ENCODE peak calls at places on chromosomes 1 and 21, in eight cellular contexts. One of them, this sample, is unnamed.
A peak's percentile ranks its signal among the peaks of the same experiment; 100 is the strongest.

GRCh38 chr1:42777860-42778259 is 6.9 kb upstream of the TMEM269 start:
- DNase-seq in left lung: no peak
- DNase-seq in fibroblast of lung: peak; percentile 58
- DNase-seq in prostate gland: no peak
- DNase-seq in right cardiac atrium: no peak
- DNase-seq in pancreas: no peak
- DNase-seq in GM23248: peak; percentile 65
- DNase-seq in A673: peak; percentile 59
- DNase-seq in this sample: peak; percentile 74

GRCh38 chr1:222252788-222253187 is 295.1 kb downstream of the HHIPL2 start:
- DNase-seq in left lung: no peak
- DNase-seq in fibroblast of lung: no peak
- DNase-seq in prostate gland: no peak
- DNase-seq in right cardiac atrium: no peak
- DNase-seq in pancreas: no peak
- DNase-seq in GM23248: no peak
- DNase-seq in A673: no peak
- DNase-seq in this sample: no peak

GRCh38 chr1:78043436-78043835 is 2.3 kb upstream of the GIPC2 start:
- DNase-seq in left lung: no peak
- DNase-seq in fibroblast of lung: no peak
- DNase-seq in prostate gland: no peak
- DNase-seq in right cardiac atrium: no peak
- DNase-seq in pancreas: no peak
- DNase-seq in GM23248: no peak
- DNase-seq in A673: no peak
- DNase-seq in this sample: peak; percentile 60

GRCh38 chr1:1603671-1604373 is 3.9 kb upstream of the FNDC10 start:
- DNase-seq in left lung: no peak
- DNase-seq in fibroblast of lung: no peak
- DNase-seq in prostate gland: no peak
- DNase-seq in right cardiac atrium: no peak
- DNase-seq in pancreas: no peak
- DNase-seq in GM23248: no peak
- DNase-seq in A673: no peak
- DNase-seq in this sample: peak; percentile 48

GRCh38 chr1:7046314-7046713 is 261.1 kb downstream of the CAMTA1 start:
- DNase-seq in left lung: peak; percentile 39
- DNase-seq in fibroblast of lung: peak; percentile 55
- DNase-seq in prostate gland: no peak
- DNase-seq in right cardiac atrium: no peak
- DNase-seq in pancreas: no peak
- DNase-seq in GM23248: peak; percentile 72
- DNase-seq in A673: peak; percentile 42
- DNase-seq in this sample: peak; percentile 81

GRCh38 chr1:23578311-23578996 is 19.2 kb upstream of the ID3 start:
- DNase-seq in left lung: no peak
- DNase-seq in fibroblast of lung: no peak
- DNase-seq in prostate gland: no peak
- DNase-seq in right cardiac atrium: no peak
- DNase-seq in pancreas: no peak
- DNase-seq in GM23248: no peak
- DNase-seq in A673: no peak
- DNase-seq in this sample: no peak

GRCh38 chr1:226308166-226308722 is 720 bp downstream of the LIN9 start:
- DNase-seq in left lung: peak; percentile 35
- DNase-seq in fibroblast of lung: no peak
- DNase-seq in prostate gland: peak; percentile 9
- DNase-seq in right cardiac atrium: no peak
- DNase-seq in pancreas: peak; percentile 31
- DNase-seq in GM23248: no peak
- DNase-seq in A673: peak; percentile 9
- DNase-seq in this sample: peak; percentile 55

GRCh38 chr1:21090460-21090859 is 86.2 kb downstream of the EIF4G3 start:
- DNase-seq in left lung: no peak
- DNase-seq in fibroblast of lung: peak; percentile 45
- DNase-seq in prostate gland: no peak
- DNase-seq in right cardiac atrium: no peak
- DNase-seq in pancreas: no peak
- DNase-seq in GM23248: peak; percentile 16
- DNase-seq in A673: no peak
- DNase-seq in this sample: no peak

GRCh38 chr1:85115933-85116332 is 67.6 kb upstream of the MCOLN3 start:
- DNase-seq in left lung: no peak
- DNase-seq in fibroblast of lung: no peak
- DNase-seq in prostate gland: no peak
- DNase-seq in right cardiac atrium: no peak
- DNase-seq in pancreas: no peak
- DNase-seq in GM23248: no peak
- DNase-seq in A673: no peak
- DNase-seq in this sample: no peak

GRCh38 chr1:156936721-156937220 is 16.3 kb downstream of the LRRC71 start:
- DNase-seq in left lung: no peak
- DNase-seq in fibroblast of lung: no peak
- DNase-seq in prostate gland: no peak
- DNase-seq in right cardiac atrium: no peak
- DNase-seq in pancreas: no peak
- DNase-seq in GM23248: peak; percentile 17
- DNase-seq in A673: no peak
- DNase-seq in this sample: no peak

GRCh38 chr1:10685851-10686403 is 110.5 kb downstream of the CASZ1 start:
- DNase-seq in left lung: no peak
- DNase-seq in fibroblast of lung: peak; percentile 21
- DNase-seq in prostate gland: no peak
- DNase-seq in right cardiac atrium: no peak
- DNase-seq in pancreas: peak; percentile 67
- DNase-seq in GM23248: peak; percentile 30
- DNase-seq in A673: no peak
- DNase-seq in this sample: peak; percentile 78

GRCh38 chr21:41564871-41565281 is 56.9 kb upstream of the TMPRSS2 start:
- DNase-seq in left lung: no peak
- DNase-seq in fibroblast of lung: no peak
- DNase-seq in prostate gland: no peak
- DNase-seq in right cardiac atrium: no peak
- DNase-seq in pancreas: peak; percentile 48
- DNase-seq in GM23248: peak; percentile 91
- DNase-seq in A673: no peak
- DNase-seq in this sample: no peak

GRCh38 chr1:54278941-54279422 is 79.0 kb downstream of the MRPL37 start:
- DNase-seq in left lung: no peak
- DNase-seq in fibroblast of lung: peak; percentile 28
- DNase-seq in prostate gland: no peak
- DNase-seq in right cardiac atrium: peak; percentile 36
- DNase-seq in pancreas: peak; percentile 44
- DNase-seq in GM23248: peak; percentile 34
- DNase-seq in A673: no peak
- DNase-seq in this sample: no peak

GRCh38 chr21:42317341-42317741 is 2.1 kb upstream of the TFF3 start:
- DNase-seq in left lung: no peak
- DNase-seq in fibroblast of lung: no peak
- DNase-seq in prostate gland: no peak
- DNase-seq in right cardiac atrium: no peak
- DNase-seq in pancreas: no peak
- DNase-seq in GM23248: no peak
- DNase-seq in A673: no peak
- DNase-seq in this sample: no peak

GRCh38 chr1:73593379-73593778 is 604.6 kb downstream of the LRRIQ3 start:
- DNase-seq in left lung: peak; percentile 42
- DNase-seq in fibroblast of lung: peak; percentile 13
- DNase-seq in prostate gland: peak; percentile 72
- DNase-seq in right cardiac atrium: no peak
- DNase-seq in pancreas: peak; percentile 15
- DNase-seq in GM23248: peak; percentile 5
- DNase-seq in A673: peak; percentile 54
- DNase-seq in this sample: peak; percentile 18

GRCh38 chr1:205680073-205680851 is at the start of gene SLC45A3:
- DNase-seq in left lung: no peak
- DNase-seq in fibroblast of lung: no peak
- DNase-seq in prostate gland: peak; percentile 63
- DNase-seq in right cardiac atrium: peak; percentile 82
- DNase-seq in pancreas: no peak
- DNase-seq in GM23248: peak; percentile 67
- DNase-seq in A673: peak; percentile 66
- DNase-seq in this sample: peak; percentile 73

GRCh38 chr21:43740497-43741156 is 21.7 kb downstream of the PDXK start:
- DNase-seq in left lung: no peak
- DNase-seq in fibroblast of lung: no peak
- DNase-seq in prostate gland: peak; percentile 77
- DNase-seq in right cardiac atrium: no peak
- DNase-seq in pancreas: no peak
- DNase-seq in GM23248: peak; percentile 53
- DNase-seq in A673: peak; percentile 42
- DNase-seq in this sample: no peak

GRCh38 chr1:198155253-198155652 is 1.5 kb upstream of the NEK7 start:
- DNase-seq in left lung: no peak
- DNase-seq in fibroblast of lung: peak; percentile 67
- DNase-seq in prostate gland: no peak
- DNase-seq in right cardiac atrium: no peak
- DNase-seq in pancreas: no peak
- DNase-seq in GM23248: peak; percentile 74
- DNase-seq in A673: peak; percentile 53
- DNase-seq in this sample: no peak

GRCh38 chr1:104132386-104132973 is 382.8 kb downstream of the AMY1C start:
- DNase-seq in left lung: no peak
- DNase-seq in fibroblast of lung: peak; percentile 43
- DNase-seq in prostate gland: no peak
- DNase-seq in right cardiac atrium: no peak
- DNase-seq in pancreas: no peak
- DNase-seq in GM23248: peak; percentile 24
- DNase-seq in A673: peak; percentile 36
- DNase-seq in this sample: peak; percentile 13

GRCh38 chr1:228152097-228152917 is 2.6 kb downstream of the GJC2 start:
- DNase-seq in left lung: peak; percentile 30
- DNase-seq in fibroblast of lung: no peak
- DNase-seq in prostate gland: no peak
- DNase-seq in right cardiac atrium: peak; percentile 63
- DNase-seq in pancreas: no peak
- DNase-seq in GM23248: no peak
- DNase-seq in A673: no peak
- DNase-seq in this sample: no peak

GRCh38 chr1:243253927-243254232 is 1.2 kb downstream of the CEP170 start:
- DNase-seq in left lung: no peak
- DNase-seq in fibroblast of lung: no peak
- DNase-seq in prostate gland: no peak
- DNase-seq in right cardiac atrium: no peak
- DNase-seq in pancreas: no peak
- DNase-seq in GM23248: no peak
- DNase-seq in A673: peak; percentile 1
- DNase-seq in this sample: no peak

GRCh38 chr1:111851552-111851951 is 95.9 kb downstream of the DDX20 start:
- DNase-seq in left lung: no peak
- DNase-seq in fibroblast of lung: no peak
- DNase-seq in prostate gland: no peak
- DNase-seq in right cardiac atrium: no peak
- DNase-seq in pancreas: no peak
- DNase-seq in GM23248: no peak
- DNase-seq in A673: no peak
- DNase-seq in this sample: no peak

GRCh38 chr1:201795066-201795465 is 33.9 kb upstream of the IPO9 start:
- DNase-seq in left lung: no peak
- DNase-seq in fibroblast of lung: peak; percentile 61
- DNase-seq in prostate gland: no peak
- DNase-seq in right cardiac atrium: no peak
- DNase-seq in pancreas: no peak
- DNase-seq in GM23248: peak; percentile 76
- DNase-seq in A673: peak; percentile 74
- DNase-seq in this sample: peak; percentile 50

GRCh38 chr1:113677250-113678158 is 81.8 kb downstream of the PHTF1 start:
- DNase-seq in left lung: no peak
- DNase-seq in fibroblast of lung: peak; percentile 71
- DNase-seq in prostate gland: no peak
- DNase-seq in right cardiac atrium: no peak
- DNase-seq in pancreas: peak; percentile 26
- DNase-seq in GM23248: peak; percentile 67
- DNase-seq in A673: peak; percentile 77
- DNase-seq in this sample: peak; percentile 43

GRCh38 chr1:4657244-4657789 is 2.9 kb downstream of the AJAP1 start:
- DNase-seq in left lung: no peak
- DNase-seq in fibroblast of lung: no peak
- DNase-seq in prostate gland: no peak
- DNase-seq in right cardiac atrium: no peak
- DNase-seq in pancreas: no peak
- DNase-seq in GM23248: no peak
- DNase-seq in A673: no peak
- DNase-seq in this sample: no peak
- H3K27me3 ChIP-seq in left lung: peaks cover 94% of the 10 kb centered on the region
- H3K27me3 ChIP-seq in fibroblast of lung: no peaks in the 10 kb centered on the region
- H3K27me3 ChIP-seq in prostate gland: peaks cover 34% of the 10 kb centered on the region
- H3K27me3 ChIP-seq in right cardiac atrium: peaks cover 3% of the 10 kb centered on the region
- H3K27me3 ChIP-seq in pancreas: no peaks in the 10 kb centered on the region
- H3K27me3 ChIP-seq in GM23248: peaks cover 21% of the 10 kb centered on the region
- H3K27me3 ChIP-seq in A673: peaks cover 59% of the 10 kb centered on the region
- H3K27me3 ChIP-seq in this sample: peaks cover 8% of the 10 kb centered on the region

DNA sequence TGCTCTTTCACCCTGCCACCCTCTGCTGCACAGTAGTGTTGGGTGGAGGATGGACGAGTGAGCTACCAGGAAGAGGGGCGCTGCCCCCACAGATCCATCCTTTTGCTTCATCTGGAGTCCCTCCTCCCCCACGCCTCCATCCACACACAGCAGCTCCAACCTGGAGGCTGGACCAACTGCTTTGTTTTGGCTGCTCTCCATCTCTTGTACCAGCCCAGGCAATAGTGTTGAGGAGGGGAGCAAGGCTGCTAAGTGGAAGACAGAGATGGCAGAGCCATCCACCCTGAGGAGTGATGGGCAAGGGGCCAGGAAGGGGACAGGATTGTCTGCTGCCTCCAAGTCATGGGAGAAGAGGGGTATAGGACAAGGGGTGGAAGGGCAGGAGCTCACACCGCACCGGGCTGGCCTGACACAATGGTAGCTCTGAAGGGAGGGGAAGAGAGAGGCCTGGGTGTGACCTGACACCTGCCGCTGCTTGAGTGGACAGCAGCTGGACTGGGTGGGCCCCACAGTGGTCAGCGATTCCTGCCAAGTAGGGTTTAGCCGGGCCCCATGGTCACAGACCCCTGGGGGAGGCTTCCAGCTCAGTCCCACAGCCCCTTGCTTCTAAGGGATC is 8.5 kb downstream of the CHRNB2 start:
- DNase-seq in left lung: no peak
- DNase-seq in fibroblast of lung: no peak
- DNase-seq in prostate gland: no peak
- DNase-seq in right cardiac atrium: no peak
- DNase-seq in pancreas: no peak
- DNase-seq in GM23248: no peak
- DNase-seq in A673: no peak
- DNase-seq in this sample: peak; percentile 21
- H3K27ac ChIP-seq in left lung: no peak overlapping the region
- H3K27ac ChIP-seq in fibroblast of lung: no peak overlapping the region
- H3K27ac ChIP-seq in prostate gland: no peak overlapping the region
- H3K27ac ChIP-seq in right cardiac atrium: no peak overlapping the region
- H3K27ac ChIP-seq in pancreas: no peak overlapping the region
- H3K27ac ChIP-seq in GM23248: no peak overlapping the region
- H3K27ac ChIP-seq in A673: no peak overlapping the region
- H3K27ac ChIP-seq in this sample: no peak overlapping the region

GRCh38 chr1:11787804-11788436 is 17.8 kb downstream of the MTHFR start:
- DNase-seq in left lung: no peak
- DNase-seq in fibroblast of lung: no peak
- DNase-seq in prostate gland: no peak
- DNase-seq in right cardiac atrium: peak; percentile 67
- DNase-seq in pancreas: no peak
- DNase-seq in GM23248: no peak
- DNase-seq in A673: no peak
- DNase-seq in this sample: no peak
- H3K4me1 ChIP-seq in left lung: peaks cover 79% of the 10 kb centered on the region
- H3K4me1 ChIP-seq in fibroblast of lung: peaks cover 37% of the 10 kb centered on the region
- H3K4me1 ChIP-seq in prostate gland: peaks cover 8% of the 10 kb centered on the region
- H3K4me1 ChIP-seq in right cardiac atrium: peaks cover 37% of the 10 kb centered on the region
- H3K4me1 ChIP-seq in pancreas: peaks cover 10% of the 10 kb centered on the region
- H3K4me1 ChIP-seq in GM23248: peaks cover 28% of the 10 kb centered on the region
- H3K4me1 ChIP-seq in A673: no peaks in the 10 kb centered on the region
- H3K4me1 ChIP-seq in this sample: peaks cover 17% of the 10 kb centered on the region

GRCh38 chr1:236992449-236992848 is 11.8 kb downstream of the MT1HL1 start:
- DNase-seq in left lung: no peak
- DNase-seq in fibroblast of lung: no peak
- DNase-seq in prostate gland: no peak
- DNase-seq in right cardiac atrium: no peak
- DNase-seq in pancreas: no peak
- DNase-seq in GM23248: no peak
- DNase-seq in A673: no peak
- DNase-seq in this sample: no peak
- H3K27me3 ChIP-seq in left lung: no peaks in the 10 kb centered on the region
- H3K27me3 ChIP-seq in fibroblast of lung: no peaks in the 10 kb centered on the region
- H3K27me3 ChIP-seq in prostate gland: no peaks in the 10 kb centered on the region
- H3K27me3 ChIP-seq in right cardiac atrium: no peaks in the 10 kb centered on the region
- H3K27me3 ChIP-seq in pancreas: no peaks in the 10 kb centered on the region
- H3K27me3 ChIP-seq in GM23248: no peaks in the 10 kb centered on the region
- H3K27me3 ChIP-seq in A673: no peaks in the 10 kb centered on the region
- H3K27me3 ChIP-seq in this sample: no peaks in the 10 kb centered on the region

This sample was measured in SJCRH30.